ENCODE peak calls at places on chromosomes 12 and 14, in ten cellular contexts. I is gastrocnemius medialis; B is CD8-positive, alpha-beta memory T cell; F is SJSA1; J is heart right ventricle; E is kidney; M is naive thymus-derived CD4-positive, alpha-beta T cell; D is psoas muscle; G is ovary; Z is lower lobe of right lung. W is an unnamed sample. For H3K36me3, the result is how much of the 10 kb centered on the place peaks cover.

GRCh38 chr12:119475650-119476049 is 117.9 kb upstream of the TMEM233 start:
- DNase-seq in D (no peak), Z (no peak), J (no peak), G (no peak), B (no peak), E (no peak), I (no peak), F (no peak), M (no peak), W (no peak)

GRCh38 chr12:74620932-74621331 is 83.3 kb downstream of the ATXN7L3B start:
- DNase-seq in D (no peak), M (no peak), Z (no peak), J (no peak), E (no peak), F (no peak), B (no peak), G (no peak), I (no peak), W (no peak)

GRCh38 chr14:37599527-37600368 is 4.3 kb downstream of the TTC6 start:
- DNase-seq in B (no peak), M (no peak), J (no peak), G (no peak), F (no peak), Z (peak), E (no peak), I (no peak), D (no peak), W (no peak)

GRCh38 chr12:52496590-52497071 is 3.6 kb upstream of the KRT6A start:
- DNase-seq in B (no peak), D (no peak), F (peak), E (no peak), M (no peak), Z (no peak), J (no peak), G (no peak), I (no peak), W (no peak)

GRCh38 chr12:50200507-50201273 is 33.5 kb upstream of the CERS5 start:
- DNase-seq in G (no peak), E (no peak), D (no peak), I (no peak), Z (no peak), F (no peak), B (no peak), M (no peak), J (no peak), W (no peak)

GRCh38 chr12:67754933-67755697 is 106.6 kb downstream of the DYRK2 start:
- DNase-seq in E (no peak), G (peak), D (no peak), Z (no peak), B (no peak), J (peak), F (no peak), M (no peak), I (no peak), W (peak)

GRCh38 chr12:48349471-48349870 is 1.2 kb downstream of the ZNF641 start:
- DNase-seq in I (no peak), B (no peak), G (peak), J (peak), M (no peak), Z (no peak), D (no peak), F (no peak), E (no peak), W (peak)

GRCh38 chr12:8038659-8039114 is 6.2 kb downstream of the FOXJ2 start:
- DNase-seq in I (peak), Z (peak), G (no peak), B (no peak), F (peak), E (peak), D (peak), J (peak), M (no peak), W (no peak)

GRCh38 chr12:42574879-42575278 is 14.7 kb downstream of the PRICKLE1 start:
- DNase-seq in J (no peak), F (no peak), E (no peak), B (no peak), I (no peak), D (no peak), M (no peak), Z (no peak), G (no peak), W (no peak)

GRCh38 chr14:100428727-100429126 is 105.6 kb downstream of the SLC25A47 start:
- DNase-seq in E (no peak), I (no peak), J (no peak), D (no peak), Z (no peak), F (no peak), G (no peak), B (no peak), M (no peak), W (no peak)

GRCh38 chr12:124539084-124540041 is 28.0 kb downstream of the NCOR2 start:
- DNase-seq in M (no peak), I (no peak), D (no peak), J (no peak), E (peak), G (no peak), F (no peak), B (no peak), Z (no peak), W (no peak)

GRCh38 chr12:124536613-124537012 is 30.8 kb downstream of the NCOR2 start:
- DNase-seq in E (no peak), M (no peak), Z (no peak), J (no peak), F (no peak), B (no peak), G (no peak), I (no peak), D (no peak), W (no peak)

GRCh38 chr12:124535066-124535740 is 32.2 kb downstream of the NCOR2 start:
- DNase-seq in M (no peak), B (no peak), J (no peak), G (no peak), I (no peak), D (no peak), E (no peak), F (no peak), Z (no peak), W (peak)

GRCh38 chr12:124537525-124538193 is 29.8 kb downstream of the NCOR2 start:
- DNase-seq in J (peak), I (no peak), G (no peak), M (no peak), B (no peak), D (no peak), E (peak), F (no peak), Z (peak), W (no peak)

GRCh38 chr12:124538194-124539082 is 29.0 kb downstream of the NCOR2 start:
- DNase-seq in E (peak), M (no peak), J (peak), F (no peak), I (no peak), Z (no peak), B (no peak), D (no peak), G (peak), W (no peak)
- H3K4me3 ChIP-seq in E (no peak), M (no peak), J (no peak), F (no peak), I (no peak), Z (no peak), B (no peak), D (no peak), G (no peak), W (no peak)

GRCh38 chr12:121441555-121441954 is 41.6 kb downstream of the RNF34 start:
- DNase-seq in J (no peak), M (no peak), B (no peak), D (no peak), G (no peak), E (no peak), F (no peak), I (no peak), Z (no peak), W (no peak)
- H3K36me3 ChIP-seq in J (half or more), M (under half), B (under half), D (half or more), G (under half), E (under half), F (half or more), I (under half), Z (half or more), W (under half)

DNA sequence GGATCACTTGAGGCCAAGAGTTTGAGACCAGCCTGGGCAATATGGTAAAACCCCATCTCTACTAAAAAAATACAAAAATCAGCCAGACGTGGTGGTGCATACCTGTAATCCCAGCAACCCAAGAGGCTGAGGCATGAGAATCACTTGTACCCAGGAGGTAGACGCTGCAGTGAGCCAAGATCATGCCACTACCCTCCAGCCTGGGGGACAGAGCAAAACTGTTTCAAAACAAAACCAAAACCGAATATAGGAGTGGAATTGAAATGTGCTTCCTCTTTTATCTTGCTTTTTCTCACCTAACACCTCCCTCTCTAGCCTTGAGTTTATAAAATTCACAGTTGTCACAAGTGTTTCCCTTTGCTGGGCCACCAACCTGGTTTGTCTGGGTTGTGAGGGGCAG is 181.9 kb downstream of the PAH start:
- DNase-seq in F (no peak), E (no peak), G (no peak), I (no peak), J (no peak), D (no peak), B (no peak), Z (no peak), M (no peak), W (no peak)
- H3K4me3 ChIP-seq in F (no peak), E (no peak), G (no peak), I (no peak), J (no peak), D (no peak), B (no peak), Z (no peak), M (no peak), W (no peak)

GRCh38 chr14:101977311-101978071 is 13.1 kb downstream of the DYNC1H1 start:
- DNase-seq in F (no peak), D (no peak), B (no peak), J (no peak), Z (no peak), G (no peak), E (no peak), M (no peak), I (no peak), W (no peak)

GRCh38 chr14:101980700-101981099 is 16.3 kb downstream of the DYNC1H1 start:
- DNase-seq in F (peak), E (no peak), Z (no peak), M (no peak), G (peak), B (no peak), D (peak), I (peak), J (no peak), W (peak)

GRCh38 chr14:101982621-101983020 is 18.2 kb downstream of the DYNC1H1 start:
- DNase-seq in G (no peak), D (no peak), I (no peak), F (no peak), E (no peak), B (no peak), J (no peak), M (no peak), Z (no peak), W (no peak)

GRCh38 chr14:101979666-101980065 is 15.3 kb downstream of the DYNC1H1 start:
- DNase-seq in M (no peak), I (no peak), B (no peak), G (no peak), E (no peak), D (no peak), J (no peak), Z (no peak), F (no peak), W (no peak)

GRCh38 chr14:101980251-101980650 is 15.9 kb downstream of the DYNC1H1 start:
- DNase-seq in F (no peak), J (no peak), M (no peak), G (no peak), I (no peak), B (no peak), D (no peak), E (no peak), Z (no peak), W (no peak)
- H3K36me3 ChIP-seq in F (half or more), J (half or more), M (under half), G (under half), I (under half), B (under half), D (half or more), E (half or more), Z (half or more), W (under half)

DNA sequence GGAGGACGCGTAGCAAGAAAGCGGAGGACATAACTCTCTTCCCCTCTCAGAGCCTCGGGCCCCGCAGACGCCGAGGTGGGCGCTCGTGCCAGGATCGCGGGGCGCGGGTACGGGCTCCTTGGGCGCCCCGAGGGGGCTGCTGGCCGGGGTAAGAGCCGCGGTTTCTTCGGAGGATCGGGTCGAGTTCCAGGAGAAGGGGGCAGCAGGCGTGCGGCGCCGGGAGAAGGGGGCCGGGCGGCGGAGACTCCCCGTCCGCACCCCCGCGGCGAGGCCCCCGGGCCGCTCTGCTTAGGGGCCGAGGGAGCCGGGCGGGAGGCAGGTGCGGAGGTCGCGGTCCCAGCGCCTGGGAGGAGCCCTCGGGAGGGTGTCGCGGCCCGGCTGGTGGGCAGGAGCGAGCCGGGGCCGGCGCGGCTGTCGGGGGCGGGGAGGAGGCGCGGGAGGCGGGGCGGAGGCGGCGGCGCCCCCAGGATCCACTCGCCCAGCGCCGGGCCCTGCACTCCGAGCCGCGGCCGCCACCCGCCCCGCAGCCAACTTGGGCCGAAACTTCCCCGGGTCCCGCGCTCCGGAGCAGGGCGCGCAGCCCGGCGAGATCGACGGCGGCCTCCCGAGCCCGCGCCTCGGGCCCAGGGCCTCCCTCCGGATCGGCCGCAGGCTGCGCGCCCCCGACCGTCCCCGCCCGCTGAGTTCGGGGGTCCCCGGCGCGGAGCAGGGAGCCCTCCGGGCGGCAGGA is 64.4 kb downstream of the FBXL14 start:
- DNase-seq in J (peak), I (no peak), D (peak), Z (no peak), E (no peak), M (no peak), F (no peak), G (peak), B (no peak), W (no peak)
- H3K4me3 ChIP-seq in J (peak), I (peak), D (peak), Z (peak), E (no peak), M (no peak), F (peak), G (peak), B (no peak), W (peak)

W was measured in uterus.